ENCODE peak calls at places on chromosome 16, in nine cellular contexts. V is right cardiac atrium, D is RWPE2, X is osteoblast, K is endothelial cell of umbilical vein, A is uterus, P is Peyer's patch, L is heart right ventricle, S is adrenal gland. E is an unnamed sample.
A peak's percentile ranks its signal among the peaks of the same experiment; 100 is the strongest.

GRCh38 chr16:70809392-70810060 is 8.6 kb upstream of the VAC14 start:
- DNase-seq in V (no peak), D (no peak), X (no peak), K (no peak), A (no peak), P (no peak), L (no peak), S (peak; percentile 65), E (no peak)

GRCh38 chr16:17275076-17275732 is 195.6 kb downstream of the XYLT1 start:
- DNase-seq in V (no peak), D (no peak), X (no peak), K (no peak), A (no peak), P (peak; percentile 92), L (no peak), S (peak; percentile 24), E (no peak)

GRCh38 chr16:28069921-28070794 is 6.6 kb upstream of the GSG1L start:
- DNase-seq in V (no peak), D (no peak), X (peak; percentile 70), K (no peak), A (no peak), P (no peak), L (no peak), S (no peak), E (no peak)

GRCh38 chr16:79164378-79164720 is 436.2 kb downstream of the MAF start:
- DNase-seq in V (no peak), D (no peak), X (no peak), K (no peak), A (no peak), P (no peak), L (no peak), S (no peak), E (no peak)

GRCh38 chr16:84226026-84226425 is 13.8 kb downstream of the KCNG4 start:
- DNase-seq in V (no peak), D (no peak), X (peak; percentile 75), K (no peak), A (no peak), P (no peak), L (no peak), S (no peak), E (no peak)

GRCh38 chr16:19294156-19294649 is 8.7 kb downstream of the CLEC19A start:
- DNase-seq in V (peak; percentile 73), D (no peak), X (no peak), K (no peak), A (peak; percentile 14), P (peak; percentile 63), L (peak; percentile 57), S (peak; percentile 72), E (no peak)

GRCh38 chr16:73298562-73298961 is 250.6 kb upstream of the ZFHX3 start:
- DNase-seq in V (no peak), D (no peak), X (peak; percentile 54), K (no peak), A (no peak), P (no peak), L (no peak), S (no peak), E (no peak)

GRCh38 chr16:67672306-67672705 is 5.7 kb downstream of the C16orf86 start:
- DNase-seq in V (no peak), D (no peak), X (no peak), K (no peak), A (no peak), P (no peak), L (no peak), S (peak; percentile 67), E (no peak)

GRCh38 chr16:17749706-17750105 is 278.9 kb upstream of the XYLT1 start:
- DNase-seq in V (no peak), D (no peak), X (no peak), K (no peak), A (no peak), P (no peak), L (no peak), S (no peak), E (no peak)

GRCh38 chr16:65294708-65295107 is 172.8 kb upstream of the CDH11 start:
- DNase-seq in V (no peak), D (no peak), X (no peak), K (no peak), A (no peak), P (no peak), L (no peak), S (peak; percentile 66), E (no peak)

GRCh38 chr16:28882476-28883180 is 4.3 kb downstream of the ATP2A1 start:
- DNase-seq in V (no peak), D (peak; percentile 47), X (peak; percentile 59), K (no peak), A (no peak), P (no peak), L (no peak), S (no peak), E (no peak)

GRCh38 chr16:85850344-85850880 is 48.5 kb upstream of the IRF8 start:
- DNase-seq in V (no peak), D (no peak), X (no peak), K (no peak), A (no peak), P (peak; percentile 31), L (no peak), S (no peak), E (no peak)

GRCh38 chr16:58419241-58420012 is 27.2 kb downstream of the GINS3 start:
- DNase-seq in V (no peak), D (no peak), X (no peak), K (no peak), A (no peak), P (no peak), L (no peak), S (no peak), E (no peak)

GRCh38 chr16:79605999-79606398 is 5.5 kb upstream of the MAF start:
- DNase-seq in V (no peak), D (peak; percentile 69), X (peak; percentile 66), K (no peak), A (peak; percentile 46), P (no peak), L (no peak), S (no peak), E (no peak)

GRCh38 chr16:27113341-27113841 is 46.7 kb downstream of the C16orf82 start:
- DNase-seq in V (no peak), D (no peak), X (no peak), K (no peak), A (no peak), P (peak; percentile 51), L (no peak), S (no peak), E (no peak)

GRCh38 chr16:50224297-50224696 is 42.1 kb upstream of the ADCY7 start:
- DNase-seq in V (no peak), D (no peak), X (no peak), K (no peak), A (no peak), P (no peak), L (no peak), S (no peak), E (no peak)
- H3K9me3 ChIP-seq in V (no peaks in the 10 kb centered on the region), D (no peaks in the 10 kb centered on the region), X (no peaks in the 10 kb centered on the region), K (no peaks in the 10 kb centered on the region), A (no peaks in the 10 kb centered on the region), P (no peaks in the 10 kb centered on the region), L (no peaks in the 10 kb centered on the region), S (no peaks in the 10 kb centered on the region), E (no peaks in the 10 kb centered on the region)

DNA sequence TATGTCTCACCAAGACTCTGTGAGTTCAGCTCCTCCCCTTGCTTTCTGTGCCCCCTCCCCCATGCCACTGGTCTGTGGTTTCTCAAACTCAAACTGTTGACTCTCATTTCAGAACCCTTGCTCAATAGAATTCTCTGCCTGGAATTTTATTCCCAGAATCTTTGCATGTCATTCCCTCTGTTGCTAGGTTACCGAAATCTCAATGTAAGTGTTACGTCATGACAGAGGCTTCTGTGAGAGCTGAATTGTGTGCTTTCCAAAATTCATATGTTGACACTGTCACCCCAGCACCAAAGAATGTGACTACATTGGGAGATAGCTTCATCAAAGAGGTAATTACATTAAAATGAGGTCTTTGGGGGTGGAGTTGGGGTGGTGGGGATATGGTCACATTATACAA is 1938.8 kb downstream of the TP53TG3F start:
- DNase-seq in V (no peak), D (no peak), X (no peak), K (no peak), A (no peak), P (no peak), L (no peak), S (no peak), E (no peak)
- H3K9me3 ChIP-seq in V (no peaks in the 10 kb centered on the region), D (peaks cover 2% of the 10 kb centered on the region), X (no peaks in the 10 kb centered on the region), K (peaks cover 9% of the 10 kb centered on the region), A (no peaks in the 10 kb centered on the region), P (no peaks in the 10 kb centered on the region), L (no peaks in the 10 kb centered on the region), S (no peaks in the 10 kb centered on the region), E (peaks cover 4% of the 10 kb centered on the region)

GRCh38 chr16:31913668-31914067 is 40.1 kb downstream of the ZNF267 start:
- DNase-seq in V (no peak), D (no peak), X (no peak), K (no peak), A (no peak), P (no peak), L (no peak), S (no peak), E (no peak)
- H3K9me3 ChIP-seq in V (peaks cover 20% of the 10 kb centered on the region), D (peaks cover 63% of the 10 kb centered on the region), X (peaks cover 57% of the 10 kb centered on the region), K (peaks cover 38% of the 10 kb centered on the region), A (peaks cover 79% of the 10 kb centered on the region), P (no peaks in the 10 kb centered on the region), L (peaks cover 27% of the 10 kb centered on the region), S (peaks cover 42% of the 10 kb centered on the region), E (peaks cover 83% of the 10 kb centered on the region)

GRCh38 chr16:35788381-35788780 is 2329.0 kb downstream of the TP53TG3F start:
- DNase-seq in V (no peak), D (no peak), X (peak; percentile 23), K (no peak), A (no peak), P (no peak), L (no peak), S (no peak), E (no peak)
- H3K9me3 ChIP-seq in V (no peaks in the 10 kb centered on the region), D (peaks cover 6% of the 10 kb centered on the region), X (peaks cover 3% of the 10 kb centered on the region), K (peaks cover 9% of the 10 kb centered on the region), A (no peaks in the 10 kb centered on the region), P (no peaks in the 10 kb centered on the region), L (no peaks in the 10 kb centered on the region), S (no peaks in the 10 kb centered on the region), E (no peaks in the 10 kb centered on the region)

GRCh38 chr16:50260206-50261159 is 5.9 kb upstream of the ADCY7 start:
- DNase-seq in V (no peak), D (no peak), X (peak; percentile 22), K (no peak), A (no peak), P (peak; percentile 32), L (no peak), S (no peak), E (no peak)
- H3K9me3 ChIP-seq in V (no peaks in the 10 kb centered on the region), D (no peaks in the 10 kb centered on the region), X (no peaks in the 10 kb centered on the region), K (no peaks in the 10 kb centered on the region), A (no peaks in the 10 kb centered on the region), P (no peaks in the 10 kb centered on the region), L (no peaks in the 10 kb centered on the region), S (no peaks in the 10 kb centered on the region), E (no peaks in the 10 kb centered on the region)

GRCh38 chr16:3305109-3306068 is at the start of the genes TIGD7 and ZNF75A:
- DNase-seq in V (peak; percentile 95), D (peak; percentile 81), X (peak; percentile 99), K (peak; percentile 92), A (peak; percentile 83), P (peak; percentile 93), L (peak; percentile 86), S (peak; percentile 88), E (peak; percentile 68)
- H3K9me3 ChIP-seq in V (peaks cover 10% of the 10 kb centered on the region), D (peaks cover 23% of the 10 kb centered on the region), X (peaks cover 4% of the 10 kb centered on the region), K (no peaks in the 10 kb centered on the region), A (peaks cover 68% of the 10 kb centered on the region), P (no peaks in the 10 kb centered on the region), L (no peaks in the 10 kb centered on the region), S (no peaks in the 10 kb centered on the region), E (peaks cover 16% of the 10 kb centered on the region)